ENCODE peak calls at places on chromosome 21, in four cellular contexts. J is uterus, O is heart left ventricle, W is right lobe of liver. V is an unnamed sample.
A peak's percentile ranks its signal among the peaks of the same experiment; 100 is the strongest.

GRCh38 chr21:34900376-34900775 is 148.7 kb downstream of the RUNX1 start:
- DNase-seq in J (no peak), O (no peak), W (no peak), V (no peak)

GRCh38 chr21:38244885-38245869 is 11.6 kb upstream of the KCNJ15 start:
- DNase-seq in J (no peak), O (no peak), W (no peak), V (peak; percentile 41)

GRCh38 chr21:36509966-36510742 is 30.2 kb upstream of the CLDN14 start:
- DNase-seq in J (no peak), O (no peak), W (no peak), V (peak; percentile 80)

GRCh38 chr21:34695434-34695833 is 26.6 kb downstream of the CLIC6 start:
- DNase-seq in J (no peak), O (no peak), W (no peak), V (peak; percentile 15)

GRCh38 chr21:43846430-43846829 is 18.6 kb upstream of the AGPAT3 start:
- DNase-seq in J (no peak), O (no peak), W (peak; percentile 3), V (no peak)

GRCh38 chr21:42199488-42200463 is 19.2 kb upstream of the ABCG1 start:
- DNase-seq in J (no peak), O (no peak), W (no peak), V (no peak)

GRCh38 chr21:42145569-42146250 is 73.2 kb upstream of the ABCG1 start:
- DNase-seq in J (peak; percentile 45), O (peak; percentile 56), W (no peak), V (peak; percentile 66)

GRCh38 chr21:34934350-34934749 is 114.8 kb downstream of the RUNX1 start:
- DNase-seq in J (no peak), O (no peak), W (no peak), V (no peak)

GRCh38 chr21:36461918-36462486 is 17.9 kb downstream of the CLDN14 start:
- DNase-seq in J (no peak), O (no peak), W (peak; percentile 69), V (peak; percentile 41)

GRCh38 chr21:41460578-41461527 is 34.8 kb downstream of the MX1 start:
- DNase-seq in J (peak; percentile 65), O (peak; percentile 56), W (peak; percentile 85), V (peak; percentile 84)

GRCh38 chr21:43262427-43262826 is 93.6 kb downstream of the CRYAA start:
- DNase-seq in J (no peak), O (no peak), W (peak; percentile 55), V (no peak)

GRCh38 chr21:44870748-44871495 is 2.6 kb downstream of the PTTG1IP start:
- DNase-seq in J (no peak), O (peak; percentile 67), W (peak; percentile 90), V (no peak)

GRCh38 chr21:41879190-41879998 is at the start of gene PRDM15:
- DNase-seq in J (peak; percentile 80), O (peak; percentile 89), W (peak; percentile 85), V (peak; percentile 84)

GRCh38 chr21:26717146-26717739 is 128.0 kb downstream of the ADAMTS1 start:
- DNase-seq in J (no peak), O (no peak), W (no peak), V (no peak)

GRCh38 chr21:32083175-32083574 is 195.7 kb downstream of the MIS18A start:
- DNase-seq in J (no peak), O (no peak), W (no peak), V (no peak)

GRCh38 chr21:33686386-33686785 is 44.1 kb downstream of the ITSN1 start:
- DNase-seq in J (no peak), O (no peak), W (no peak), V (no peak)

GRCh38 chr21:33042812-33043211 is 17.1 kb downstream of the OLIG2 start:
- DNase-seq in J (no peak), O (no peak), W (no peak), V (no peak)

GRCh38 chr21:42833439-42833815 is 45.9 kb downstream of the WDR4 start:
- DNase-seq in J (no peak), O (no peak), W (no peak), V (peak; percentile 39)

GRCh38 chr21:35256468-35256988 is 207.4 kb upstream of the RUNX1 start:
- DNase-seq in J (peak; percentile 79), O (peak; percentile 81), W (peak; percentile 66), V (peak; percentile 95)

GRCh38 chr21:43189936-43190335 is 21.1 kb downstream of the CRYAA start:
- DNase-seq in J (no peak), O (no peak), W (no peak), V (no peak)

GRCh38 chr21:41928621-41929220 is 25.1 kb downstream of the C2CD2 start:
- DNase-seq in J (no peak), O (no peak), W (no peak), V (no peak)

GRCh38 chr21:32320726-32321125 is 22.1 kb downstream of the MRAP start:
- DNase-seq in J (no peak), O (no peak), W (no peak), V (no peak)

GRCh38 chr21:36908260-36908908 is 58.1 kb downstream of the HLCS start:
- DNase-seq in J (no peak), O (no peak), W (no peak), V (no peak)

GRCh38 chr21:42057861-42058437 is 13.2 kb upstream of the UMODL1 start:
- DNase-seq in J (no peak), O (no peak), W (no peak), V (no peak)

GRCh38 chr21:35216966-35217365 is 167.9 kb upstream of the RUNX1 start:
- DNase-seq in J (no peak), O (no peak), W (no peak), V (no peak)

GRCh38 chr21:42500736-42501135 is 4.7 kb upstream of the RSPH1 start:
- DNase-seq in J (no peak), O (no peak), W (no peak), V (no peak)

GRCh38 chr21:33069994-33070811 is at the start of gene OLIG1:
- DNase-seq in J (no peak), O (no peak), W (peak; percentile 69), V (peak; percentile 20)

GRCh38 chr21:35991131-35991530 is 69.2 kb downstream of the SETD4 start:
- DNase-seq in J (no peak), O (no peak), W (no peak), V (no peak)

GRCh38 chr21:42198949-42199348 is 20.0 kb upstream of the ABCG1 start:
- DNase-seq in J (no peak), O (no peak), W (no peak), V (peak; percentile 5)

GRCh38 chr21:36479415-36480402 is at the start of gene CLDN14:
- DNase-seq in J (no peak), O (no peak), W (peak; percentile 79), V (peak; percentile 51)

GRCh38 chr21:42566524-42567180 is 53.0 kb downstream of the SLC37A1 start:
- DNase-seq in J (peak; percentile 10), O (no peak), W (peak; percentile 44), V (no peak)

GRCh38 chr21:34129039-34129891 is 55.9 kb downstream of the MRPS6 start:
- DNase-seq in J (peak; percentile 59), O (peak; percentile 75), W (no peak), V (peak; percentile 43)

DNA sequence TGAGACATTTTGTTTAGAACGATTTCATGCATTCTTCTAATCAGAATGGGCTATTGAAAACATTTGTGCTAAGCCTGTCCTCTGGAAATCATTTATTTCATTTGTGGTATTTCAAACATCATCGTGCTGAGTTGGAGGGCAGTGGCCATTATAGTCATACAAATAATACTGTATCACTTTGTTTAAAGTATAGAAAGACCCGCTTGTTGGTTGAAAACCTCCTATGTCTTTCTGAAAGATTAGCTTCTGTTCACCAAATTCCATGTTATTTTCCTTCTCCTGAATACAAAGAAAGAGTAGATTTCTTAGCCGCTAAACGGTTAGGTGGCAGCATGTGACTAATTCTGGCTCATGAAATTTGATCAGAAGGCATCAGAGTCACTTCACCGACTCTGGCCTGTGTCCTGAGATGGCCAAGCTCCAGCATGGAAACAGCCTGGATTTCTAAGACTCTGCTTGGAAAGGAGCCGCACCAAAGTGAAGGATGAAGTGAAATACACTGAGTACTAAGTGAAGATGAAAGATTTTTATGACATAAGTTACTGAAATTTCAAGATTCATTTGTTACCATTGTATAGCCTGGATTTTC is 355.1 kb downstream of the USP25 start:
- DNase-seq in J (peak; percentile 80), O (peak; percentile 46), W (no peak), V (peak; percentile 14)
- TF ChIP-seq CTCF in J (no peak), O (no peak), W (no peak), V (no peak)

GRCh38 chr21:39313042-39313456 is 383 bp downstream of the BRWD1 start:
- DNase-seq in J (peak; percentile 36), O (no peak), W (peak; percentile 68), V (no peak)

GRCh38 chr21:39312112-39313041 is 1.1 kb downstream of the BRWD1 start:
- DNase-seq in J (peak; percentile 93), O (peak; percentile 95), W (peak; percentile 95), V (peak; percentile 91)

GRCh38 chr21:39315603-39316002 is 2.2 kb upstream of the BRWD1 start:
- DNase-seq in J (no peak), O (no peak), W (no peak), V (no peak)

GRCh38 chr21:39314155-39315027 is 959 bp upstream of the BRWD1 start:
- DNase-seq in J (peak; percentile 43), O (peak; percentile 46), W (no peak), V (peak; percentile 51)

DNA sequence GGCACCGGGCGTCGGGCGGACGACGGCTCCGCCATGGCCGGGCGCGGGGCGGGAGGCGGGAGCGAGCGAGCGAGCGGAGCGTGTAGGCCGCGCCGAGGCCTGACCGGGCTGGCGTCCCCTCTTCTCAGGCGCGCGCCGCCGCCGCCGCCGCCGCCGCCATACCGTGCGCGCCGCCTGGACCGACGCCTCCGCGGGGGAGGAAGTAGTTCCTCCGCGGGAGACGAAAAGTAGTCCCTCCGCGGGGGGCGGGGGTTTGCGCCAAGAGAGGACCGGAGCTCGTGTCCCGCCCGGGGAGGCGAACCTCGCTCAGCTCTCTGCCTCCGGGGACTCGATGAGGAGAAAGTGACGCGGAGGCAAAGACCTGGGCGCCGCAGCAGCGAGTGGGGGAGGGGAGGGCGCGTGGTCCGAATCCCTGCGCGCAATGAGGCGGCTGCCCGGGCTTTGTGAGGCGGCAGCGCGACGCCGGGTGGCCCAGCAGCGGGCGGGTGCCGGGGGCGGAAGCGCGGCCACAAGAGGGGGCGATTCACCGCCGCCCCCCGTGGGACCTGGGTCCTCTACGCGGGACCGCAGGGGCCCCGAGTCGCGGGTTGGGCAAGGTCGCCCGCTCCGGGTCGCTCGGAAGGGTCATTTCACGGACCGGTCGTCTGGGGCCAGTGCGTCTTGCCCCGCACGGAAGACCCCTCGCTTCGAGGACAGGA is at the start of gene BRWD1:
- DNase-seq in J (peak; percentile 77), O (peak; percentile 88), W (peak; percentile 82), V (peak; percentile 80)
- TF ChIP-seq POLR2A in J (peak; percentile 70), O (peak; percentile 51), W (peak; percentile 83), V (peak; percentile 83)

GRCh38 chr21:28235169-28235892 is 757.3 kb downstream of the LTN1 start:
- DNase-seq in J (no peak), O (no peak), W (peak; percentile 29), V (no peak)
- TF ChIP-seq CTCF in J (no peak), O (no peak), W (peak; percentile 18), V (peak; percentile 32)

GRCh38 chr21:29343517-29343916 is 44.8 kb downstream of the BACH1 start:
- DNase-seq in J (no peak), O (no peak), W (no peak), V (no peak)

GRCh38 chr21:29338256-29338655 is 39.5 kb downstream of the BACH1 start:
- DNase-seq in J (no peak), O (no peak), W (no peak), V (no peak)

GRCh38 chr21:29340228-29340627 is 41.5 kb downstream of the BACH1 start:
- DNase-seq in J (no peak), O (no peak), W (no peak), V (no peak)

GRCh38 chr21:29346281-29346680 is 47.6 kb downstream of the BACH1 start:
- DNase-seq in J (no peak), O (no peak), W (peak; percentile 59), V (no peak)

GRCh38 chr21:29342394-29342957 is 43.8 kb downstream of the BACH1 start:
- DNase-seq in J (peak; percentile 49), O (peak; percentile 63), W (peak; percentile 60), V (peak; percentile 57)
- TF ChIP-seq POLR2A in J (no peak), O (no peak), W (no peak), V (no peak)

V was measured in body of pancreas.